ENCODE peak calls at places on chromosomes 13 and 19, in ten cellular contexts. A is AG08396; Y is GM12865; P is EL; T is neural crest cell; O is mucosa of descending colon; J is stimulated activated CD8-positive, alpha-beta memory T cell treated with anti-CD3 and anti-CD28 coated beads, Interleukin-7, amount 100 ng/mL, for 24 hours; Z is stimulated activated CD4-positive, alpha-beta T cell treated with anti-CD3 and anti-CD28 coated beads, Interleukin-4, amount 100 ng/mL, for 1 hour; N is activated CD4-positive, alpha-beta T cell treated with anti-CD3 and anti-CD28 coated beads for 24 hours; S is NCI-H460. R is an unnamed sample.

GRCh38 chr13:47837906-47838305 is 163.2 kb downstream of the SUCLA2 start:
- DNase-seq in O (no peak), N (no peak), A (no peak), T (no peak), Z (no peak), P (no peak), Y (no peak), J (no peak), S (no peak), R (no peak)

GRCh38 chr13:107209811-107210210 is 641.9 kb upstream of the ARGLU1 start:
- DNase-seq in S (no peak), P (no peak), A (no peak), O (no peak), Z (no peak), N (no peak), J (no peak), T (no peak), Y (no peak), R (peak; percentile 67)

GRCh38 chr19:46404884-46405658 is 8.3 kb downstream of the CCDC8 start:
- DNase-seq in J (no peak), A (no peak), S (no peak), N (no peak), P (peak; percentile 43), Y (no peak), O (peak; percentile 18), T (no peak), Z (no peak), R (no peak)

GRCh38 chr19:48713041-48713863 is 6.3 kb downstream of the MAMSTR start:
- DNase-seq in Z (no peak), A (no peak), O (peak; percentile 52), S (no peak), P (peak; percentile 23), N (no peak), Y (peak; percentile 30), J (no peak), T (no peak), R (peak; percentile 68)

GRCh38 chr19:15294591-15294990 is 37.7 kb downstream of the BRD4 start:
- DNase-seq in O (no peak), S (no peak), T (no peak), N (no peak), P (no peak), Z (no peak), J (no peak), A (no peak), Y (no peak), R (no peak)

GRCh38 chr19:35041548-35042055 is at the start of gene HPN:
- DNase-seq in A (no peak), N (no peak), P (no peak), T (no peak), O (no peak), Z (no peak), J (no peak), S (no peak), Y (no peak), R (no peak)

GRCh38 chr19:4717191-4717965 is 6.3 kb downstream of the DPP9 start:
- DNase-seq in Z (no peak), J (no peak), N (no peak), S (no peak), T (no peak), A (no peak), O (no peak), P (peak; percentile 87), Y (no peak), R (no peak)

GRCh38 chr19:5645409-5645808 is 22.5 kb downstream of the SAFB start:
- DNase-seq in N (no peak), S (no peak), J (no peak), Y (no peak), A (no peak), Z (no peak), P (no peak), T (no peak), O (no peak), R (no peak)

GRCh38 chr19:31144471-31144870 is 204.8 kb downstream of the TSHZ3 start:
- DNase-seq in P (no peak), A (no peak), T (no peak), N (no peak), Z (no peak), Y (no peak), S (no peak), J (no peak), O (no peak), R (no peak)

GRCh38 chr19:45499196-45500180 is 1.2 kb downstream of the PPM1N start:
- DNase-seq in O (peak; percentile 74), Z (peak; percentile 69), A (peak; percentile 40), Y (peak; percentile 87), T (peak; percentile 23), P (peak; percentile 56), S (no peak), J (peak; percentile 55), N (peak; percentile 49), R (peak; percentile 44)

GRCh38 chr13:78689011-78689410 is 30.1 kb upstream of the OBI1 start:
- DNase-seq in J (no peak), O (no peak), S (no peak), T (no peak), Y (no peak), N (no peak), A (no peak), Z (no peak), P (no peak), R (peak; percentile 2)

GRCh38 chr19:47274071-47274890 is at the start of gene INAFM1:
- DNase-seq in O (peak; percentile 100), N (peak; percentile 100), Z (peak; percentile 100), S (peak; percentile 85), P (peak; percentile 93), A (peak; percentile 94), J (peak; percentile 99), T (peak; percentile 99), Y (peak; percentile 98), R (peak; percentile 92)

GRCh38 chr13:73677041-73677589 is 457.1 kb downstream of the KLF12 start:
- DNase-seq in Z (no peak), T (no peak), S (peak; percentile 69), J (no peak), P (peak; percentile 43), O (no peak), N (no peak), Y (no peak), A (no peak), R (no peak)

GRCh38 chr13:108963846-108964600 is 334.6 kb downstream of the MYO16 start:
- DNase-seq in S (no peak), A (peak; percentile 31), P (peak; percentile 58), Y (no peak), J (no peak), N (no peak), O (no peak), Z (no peak), T (no peak), R (no peak)

GRCh38 chr19:35781650-35782049 is 6.3 kb downstream of the ARHGAP33 start:
- DNase-seq in Y (no peak), A (no peak), T (no peak), O (no peak), N (no peak), Z (no peak), P (no peak), J (no peak), S (no peak), R (no peak)

GRCh38 chr13:67120872-67121531 is 109.1 kb downstream of the PCDH9 start:
- DNase-seq in O (no peak), Y (no peak), J (no peak), S (peak; percentile 31), T (no peak), A (peak; percentile 2), Z (no peak), N (no peak), P (peak; percentile 61), R (peak; percentile 57)

GRCh38 chr13:28094311-28094710 is 6.1 kb downstream of the FLT3 start:
- DNase-seq in J (no peak), S (no peak), Y (no peak), P (no peak), O (no peak), T (no peak), N (no peak), Z (no peak), A (no peak), R (no peak)

GRCh38 chr19:4582980-4583842 is 23.7 kb upstream of the SEMA6B start:
- DNase-seq in P (peak; percentile 29), T (no peak), A (no peak), S (no peak), Y (no peak), J (no peak), O (no peak), Z (no peak), N (no peak), R (no peak)

GRCh38 chr13:74056829-74057564 is 77.2 kb downstream of the KLF12 start:
- DNase-seq in T (no peak), O (no peak), P (no peak), J (no peak), N (no peak), A (no peak), S (no peak), Z (no peak), Y (no peak), R (no peak)

GRCh38 chr19:50555447-50556235 is 12.6 kb downstream of the LRRC4B start:
- DNase-seq in O (no peak), T (no peak), J (no peak), P (peak; percentile 19), N (no peak), A (no peak), Z (no peak), Y (no peak), S (no peak), R (peak; percentile 1)

GRCh38 chr13:21320642-21321034 is 138.5 kb downstream of the ZDHHC20 start:
- DNase-seq in S (no peak), J (no peak), A (no peak), P (no peak), N (no peak), Y (no peak), Z (no peak), O (no peak), T (no peak), R (no peak)

GRCh38 chr13:34749046-34749445 is 193.0 kb upstream of the NBEA start:
- DNase-seq in S (no peak), Z (no peak), N (no peak), A (no peak), O (no peak), J (no peak), T (no peak), P (no peak), Y (no peak), R (no peak)

GRCh38 chr13:100648354-100648753 is 26.2 kb downstream of the TMTC4 start:
- DNase-seq in J (no peak), O (no peak), P (no peak), N (no peak), T (no peak), Z (no peak), Y (no peak), S (no peak), A (no peak), R (no peak)

GRCh38 chr19:8461891-8462290 is 17.1 kb downstream of the HNRNPM start:
- DNase-seq in O (no peak), T (no peak), N (no peak), S (no peak), Y (no peak), A (no peak), P (no peak), J (no peak), Z (no peak), R (no peak)

GRCh38 chr19:12202250-12202649 is 39.4 kb downstream of the ZNF136 start:
- DNase-seq in O (peak; percentile 78), T (no peak), P (no peak), Y (no peak), S (no peak), Z (peak; percentile 64), A (no peak), N (peak; percentile 21), J (peak; percentile 21), R (no peak)

GRCh38 chr19:4081441-4082129 is 14.9 kb upstream of the ZBTB7A start:
- DNase-seq in Y (no peak), Z (no peak), O (peak; percentile 51), A (no peak), J (no peak), T (no peak), S (no peak), N (no peak), P (no peak), R (no peak)

GRCh38 chr19:13208964-13209796 is 59.0 kb downstream of the IER2 start:
- DNase-seq in P (no peak), N (no peak), T (no peak), Y (peak; percentile 52), S (no peak), O (no peak), Z (no peak), J (no peak), A (no peak), R (no peak)

GRCh38 chr13:112177889-112178288 is 110.9 kb downstream of the SOX1 start:
- DNase-seq in S (no peak), O (no peak), A (no peak), Z (no peak), Y (no peak), P (no peak), T (no peak), N (no peak), J (no peak), R (no peak)

R was measured in mesenchymal stem cell.